ENCODE peak calls at places on chromosomes 12 and 14, in eight cellular contexts. A is ascending aorta, B is aorta, S is body of pancreas, T is fibroblast of lung, C is right atrium auricular region, Y is heart right ventricle, D is A549. J is an unnamed sample. For H3K9me3, the result is how much of the 10 kb centered on the place peaks cover.

GRCh38 chr12:128823216-128823915 is 392 bp downstream of the SLC15A4 start:
- DNase-seq in A (no peak), B (no peak), S (no peak), T (no peak), C (no peak), Y (no peak), D (no peak), J (no peak)

GRCh38 chr12:18690653-18691052 is 47.2 kb downstream of the PLCZ1 start:
- DNase-seq in A (no peak), B (no peak), S (no peak), T (peak), C (no peak), Y (no peak), D (peak), J (no peak)

GRCh38 chr12:29025936-29026335 is 123.1 kb upstream of the FAR2 start:
- DNase-seq in A (no peak), B (no peak), S (no peak), T (no peak), C (no peak), Y (no peak), D (no peak), J (no peak)

GRCh38 chr12:96402061-96402460 is 1.8 kb upstream of the CDK17 start:
- DNase-seq in A (no peak), B (no peak), S (no peak), T (peak), C (no peak), Y (no peak), D (no peak), J (peak)

GRCh38 chr12:84757978-84758377 is 154.6 kb downstream of the SLC6A15 start:
- DNase-seq in A (no peak), B (no peak), S (no peak), T (peak), C (no peak), Y (no peak), D (no peak), J (no peak)

GRCh38 chr12:130097798-130098255 is 64.4 kb upstream of the FZD10 start:
- DNase-seq in A (no peak), B (no peak), S (no peak), T (no peak), C (no peak), Y (no peak), D (no peak), J (no peak)

GRCh38 chr12:116416161-116416560 is 138.7 kb upstream of the MED13L start:
- DNase-seq in A (no peak), B (no peak), S (no peak), T (no peak), C (no peak), Y (no peak), D (no peak), J (no peak)

GRCh38 chr12:39795481-39795880 is 175.9 kb upstream of the ABCD2 start:
- DNase-seq in A (no peak), B (no peak), S (no peak), T (no peak), C (no peak), Y (no peak), D (no peak), J (no peak)

GRCh38 chr14:101453225-101453624 is 108.1 kb upstream of the DIO3 start:
- DNase-seq in A (no peak), B (no peak), S (no peak), T (no peak), C (no peak), Y (no peak), D (no peak), J (no peak)

GRCh38 chr12:116432321-116432750 is 126.8 kb upstream of the MAP1LC3B2 start:
- DNase-seq in A (no peak), B (no peak), S (no peak), T (peak), C (no peak), Y (no peak), D (no peak), J (no peak)

GRCh38 chr12:12883369-12884001 is 7.9 kb upstream of the GPRC5A start:
- DNase-seq in A (no peak), B (no peak), S (no peak), T (peak), C (no peak), Y (no peak), D (peak), J (no peak)

GRCh38 chr14:64758711-64759554 is 54.7 kb downstream of the PLEKHG3 start:
- DNase-seq in A (no peak), B (no peak), S (peak), T (peak), C (no peak), Y (peak), D (peak), J (peak)

GRCh38 chr14:60064491-60065072 is 27.1 kb upstream of the PCNX4 start:
- DNase-seq in A (no peak), B (no peak), S (no peak), T (peak), C (no peak), Y (no peak), D (peak), J (no peak)

GRCh38 chr12:77202457-77203060 is 137.2 kb upstream of the E2F7 start:
- DNase-seq in A (no peak), B (no peak), S (no peak), T (no peak), C (no peak), Y (no peak), D (no peak), J (no peak)

GRCh38 chr14:96037891-96038557 is 1.1 kb upstream of the C14orf132 start:
- DNase-seq in A (peak), B (peak), S (no peak), T (peak), C (peak), Y (no peak), D (peak), J (no peak)

GRCh38 chr12:6345319-6346071 is 3.6 kb upstream of the TNFRSF1A start:
- DNase-seq in A (peak), B (peak), S (peak), T (peak), C (peak), Y (no peak), D (peak), J (no peak)

GRCh38 chr14:90061849-90062794 is at the start of gene KCNK13:
- DNase-seq in A (no peak), B (peak), S (peak), T (peak), C (no peak), Y (no peak), D (peak), J (peak)

GRCh38 chr12:45720069-45720468 is 9.4 kb upstream of the ARID2 start:
- DNase-seq in A (no peak), B (no peak), S (no peak), T (no peak), C (no peak), Y (no peak), D (no peak), J (no peak)

GRCh38 chr12:63942464-63943241 is 98.2 kb downstream of the SRGAP1 start:
- DNase-seq in A (no peak), B (no peak), S (no peak), T (no peak), C (no peak), Y (no peak), D (no peak), J (no peak)

GRCh38 chr14:30227871-30228270 is 300.2 kb upstream of the PRKD1 start:
- DNase-seq in A (peak), B (peak), S (peak), T (peak), C (no peak), Y (no peak), D (no peak), J (no peak)

GRCh38 chr14:30296956-30297405 is 262.0 kb upstream of the G2E3 start:
- DNase-seq in A (no peak), B (no peak), S (no peak), T (no peak), C (no peak), Y (no peak), D (peak), J (no peak)

GRCh38 chr14:35963209-35963608 is 137.1 kb downstream of the BRMS1L start:
- DNase-seq in A (no peak), B (no peak), S (no peak), T (no peak), C (no peak), Y (no peak), D (peak), J (no peak)

GRCh38 chr14:103281496-103282231 is 52.4 kb upstream of the EIF5 start:
- DNase-seq in A (no peak), B (no peak), S (peak), T (peak), C (peak), Y (peak), D (peak), J (peak)

GRCh38 chr12:219891-220352 is 6.0 kb upstream of the SLC6A12 start:
- DNase-seq in A (peak), B (peak), S (peak), T (peak), C (no peak), Y (peak), D (peak), J (peak)

GRCh38 chr12:132483612-132484011 is 6.3 kb upstream of the FBRSL1 start:
- DNase-seq in A (no peak), B (peak), S (no peak), T (no peak), C (no peak), Y (no peak), D (no peak), J (no peak)

GRCh38 chr12:65905941-65906471 is 81.7 kb downstream of the HMGA2 start:
- DNase-seq in A (no peak), B (no peak), S (no peak), T (no peak), C (no peak), Y (no peak), D (no peak), J (no peak)

GRCh38 chr12:132593071-132593470 is 17.3 kb downstream of the LRCOL1 start:
- DNase-seq in A (no peak), B (no peak), S (no peak), T (no peak), C (no peak), Y (no peak), D (no peak), J (no peak)

GRCh38 chr12:57236925-57237652 is 7.6 kb downstream of the SHMT2 start:
- DNase-seq in A (no peak), B (peak), S (no peak), T (no peak), C (no peak), Y (peak), D (no peak), J (peak)

GRCh38 chr14:66010695-66011094 is 475.5 kb upstream of the CCDC196 start:
- DNase-seq in A (no peak), B (no peak), S (no peak), T (no peak), C (no peak), Y (no peak), D (no peak), J (no peak)

GRCh38 chr12:102343361-102344121 is 136.8 kb downstream of the IGF1 start:
- DNase-seq in A (no peak), B (no peak), S (peak), T (peak), C (no peak), Y (no peak), D (peak), J (no peak)

GRCh38 chr14:96098309-96098998 is 59.3 kb downstream of the C14orf132 start:
- DNase-seq in A (peak), B (no peak), S (peak), T (peak), C (no peak), Y (no peak), D (peak), J (peak)

GRCh38 chr14:20632831-20633771 is 8.4 kb downstream of the OR6S1 start:
- DNase-seq in A (no peak), B (no peak), S (peak), T (peak), C (no peak), Y (no peak), D (peak), J (peak)

GRCh38 chr12:54390668-54391551 is 6.4 kb upstream of the ZNF385A start:
- DNase-seq in A (no peak), B (peak), S (peak), T (no peak), C (no peak), Y (no peak), D (no peak), J (no peak)

GRCh38 chr12:10736460-10736859 is 13.3 kb upstream of the YBX3 start:
- DNase-seq in A (no peak), B (no peak), S (no peak), T (no peak), C (no peak), Y (no peak), D (no peak), J (no peak)

GRCh38 chr14:92959761-92960680 is 37.1 kb downstream of the CHGA start:
- DNase-seq in A (no peak), B (peak), S (no peak), T (no peak), C (no peak), Y (no peak), D (no peak), J (no peak)

GRCh38 chr14:24984846-24985589 is 64.9 kb downstream of the STXBP6 start:
- DNase-seq in A (no peak), B (no peak), S (peak), T (no peak), C (no peak), Y (peak), D (no peak), J (peak)

GRCh38 chr14:24978862-24979724 is 70.9 kb downstream of the STXBP6 start:
- DNase-seq in A (no peak), B (no peak), S (peak), T (peak), C (no peak), Y (no peak), D (no peak), J (no peak)

GRCh38 chr14:24979725-24980239 is 70.2 kb downstream of the STXBP6 start:
- DNase-seq in A (no peak), B (no peak), S (no peak), T (no peak), C (no peak), Y (no peak), D (no peak), J (no peak)

GRCh38 chr14:24986206-24986893 is 63.6 kb downstream of the STXBP6 start:
- DNase-seq in A (no peak), B (no peak), S (no peak), T (peak), C (no peak), Y (peak), D (no peak), J (no peak)

GRCh38 chr14:24982472-24983155 is 67.3 kb downstream of the STXBP6 start:
- DNase-seq in A (no peak), B (no peak), S (no peak), T (peak), C (no peak), Y (no peak), D (peak), J (no peak)
- H3K27ac ChIP-seq in A (no peak), B (no peak), S (peak), T (no peak), C (no peak), Y (no peak), D (peak), J (no peak)

GRCh38 chr14:106518054-106518943 is 991.9 kb downstream of the TMEM121 start:
- DNase-seq in A (no peak), B (peak), S (peak), T (no peak), C (no peak), Y (no peak), D (peak), J (peak)
- H3K9me3 ChIP-seq in A (under half), B (under half), S (under half), T (under half), C (under half), Y (under half), D (under half), J (under half)

GRCh38 chr12:51910691-51911090 is 3.4 kb downstream of the ACVRL1 start:
- DNase-seq in A (no peak), B (peak), S (no peak), T (no peak), C (no peak), Y (no peak), D (no peak), J (peak)
- H3K27ac ChIP-seq in A (peak), B (no peak), S (peak), T (no peak), C (peak), Y (peak), D (no peak), J (no peak)

GRCh38 chr12:7923241-7924236 is 12.4 kb downstream of the SLC2A3 start:
- DNase-seq in A (no peak), B (no peak), S (no peak), T (no peak), C (no peak), Y (no peak), D (no peak), J (no peak)
- H3K9me3 ChIP-seq in A (under half), B (under half), S (under half), T (under half), C (under half), Y (under half), D (under half), J (under half)

GRCh38 chr12:93612719-93613228 is 40.3 kb downstream of the SOCS2 start:
- DNase-seq in A (no peak), B (no peak), S (no peak), T (no peak), C (no peak), Y (no peak), D (no peak), J (no peak)

GRCh38 chr12:93618891-93619410 is 46.5 kb downstream of the SOCS2 start:
- DNase-seq in A (no peak), B (no peak), S (no peak), T (no peak), C (no peak), Y (no peak), D (no peak), J (no peak)

GRCh38 chr12:93616584-93617101 is 44.2 kb downstream of the SOCS2 start:
- DNase-seq in A (no peak), B (no peak), S (no peak), T (peak), C (no peak), Y (no peak), D (peak), J (no peak)

GRCh38 chr12:93609281-93610192 is 37.1 kb downstream of the SOCS2 start:
- DNase-seq in A (no peak), B (no peak), S (no peak), T (no peak), C (no peak), Y (no peak), D (peak), J (no peak)

GRCh38 chr12:93614917-93615596 is 42.6 kb downstream of the SOCS2 start:
- DNase-seq in A (no peak), B (no peak), S (no peak), T (peak), C (no peak), Y (no peak), D (no peak), J (no peak)
- H3K27ac ChIP-seq in A (no peak), B (no peak), S (no peak), T (no peak), C (no peak), Y (no peak), D (no peak), J (no peak)

GRCh38 chr12:126480396-126480795 is 1415.2 kb downstream of the AACS start:
- DNase-seq in A (no peak), B (no peak), S (no peak), T (no peak), C (no peak), Y (no peak), D (no peak), J (no peak)

GRCh38 chr12:126481688-126482087 is 1416.5 kb downstream of the AACS start:
- DNase-seq in A (no peak), B (no peak), S (no peak), T (no peak), C (no peak), Y (no peak), D (no peak), J (no peak)

GRCh38 chr12:126482238-126482889 is 1417.1 kb downstream of the AACS start:
- DNase-seq in A (no peak), B (no peak), S (no peak), T (peak), C (no peak), Y (no peak), D (no peak), J (no peak)

GRCh38 chr12:126487581-126487980 is 1422.3 kb downstream of the AACS start:
- DNase-seq in A (no peak), B (no peak), S (no peak), T (peak), C (no peak), Y (no peak), D (no peak), J (no peak)

DNA sequence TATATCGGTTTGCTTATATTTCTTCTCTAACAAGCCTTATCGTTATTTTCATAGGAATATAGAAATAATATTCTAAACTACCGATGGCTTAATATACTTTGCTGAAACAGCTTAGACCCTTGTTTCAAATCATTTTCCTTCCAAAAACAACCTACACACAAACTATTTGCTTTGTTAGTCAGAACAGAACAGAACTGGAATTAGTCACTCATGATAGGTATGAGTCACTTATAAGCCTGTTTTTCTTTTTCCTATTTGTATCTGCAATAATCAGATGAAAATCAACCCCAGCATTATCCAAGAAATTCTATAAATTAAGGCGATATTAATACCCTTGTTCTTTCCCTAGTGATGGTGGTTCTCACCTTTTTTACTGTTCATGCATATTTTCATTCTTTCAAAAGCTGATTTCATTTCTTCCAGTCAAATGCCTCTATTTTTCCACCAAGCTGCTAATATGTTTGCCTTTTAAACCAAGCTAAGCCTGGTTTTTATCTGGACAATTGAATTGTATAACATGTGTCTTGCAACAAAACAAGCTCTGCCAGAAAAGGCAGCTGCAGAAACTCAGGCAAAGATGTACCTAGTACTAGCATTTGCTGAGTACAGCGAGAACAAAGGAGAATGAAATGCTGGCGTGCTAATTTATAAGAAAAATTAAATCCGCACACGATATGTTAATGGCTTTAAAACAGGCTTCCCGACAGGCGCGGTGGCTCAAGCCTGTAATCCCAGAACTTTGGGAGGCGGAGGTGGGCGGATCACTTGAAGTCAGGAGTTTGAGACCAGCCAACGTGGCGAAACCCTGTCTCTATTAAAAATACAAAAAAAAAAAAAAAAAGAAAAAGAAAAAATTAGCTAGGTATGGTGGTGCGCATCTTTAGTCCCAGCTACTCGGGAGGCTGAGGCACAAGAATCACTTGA is 1418.2 kb downstream of the AACS start:
- DNase-seq in A (no peak), B (no peak), S (no peak), T (peak), C (no peak), Y (no peak), D (no peak), J (no peak)
- H3K9me3 ChIP-seq in A (under half), B (under half), S (under half), T (under half), C (under half), Y (under half), D (under half), J (under half)

J was measured in SJCRH30.